ENCODE peak calls at places on chromosomes 1 and 21, in six cellular contexts. C is prostate gland, F is H1, J is body of pancreas, X is IMR-90, H is testis. M is an unnamed sample. For H3K36me3, the result is how much of the 10 kb centered on the place peaks cover.

GRCh38 chr1:10969267-10969970 is 43.0 kb upstream of the TARDBP start:
- DNase-seq in J (no peak), X (no peak), F (no peak), H (no peak), C (no peak), M (no peak)

GRCh38 chr1:24966724-24967346 is 36.8 kb upstream of the RUNX3 start:
- DNase-seq in C (no peak), J (no peak), H (no peak), F (no peak), X (peak), M (no peak)

GRCh38 chr1:179881642-179882252 is 338 bp upstream of the TOR1AIP1 start:
- DNase-seq in C (peak), F (no peak), X (peak), J (peak), H (peak), M (no peak)

GRCh38 chr21:33951276-33952178 is 35.9 kb upstream of the ATP5PO start:
- DNase-seq in C (no peak), H (no peak), X (peak), J (no peak), F (peak), M (no peak)

GRCh38 chr1:70994753-70995152 is 52.9 kb downstream of the PTGER3 start:
- DNase-seq in C (no peak), F (no peak), J (no peak), H (no peak), X (no peak), M (no peak)

GRCh38 chr1:195754874-195755273 is 853.4 kb downstream of the KCNT2 start:
- DNase-seq in H (no peak), C (no peak), F (no peak), X (peak), J (no peak), M (no peak)

GRCh38 chr1:37038079-37038702 is 3.9 kb upstream of the GRIK3 start:
- DNase-seq in C (no peak), H (peak), J (no peak), F (no peak), X (no peak), M (no peak)

GRCh38 chr21:14690886-14691285 is 144.8 kb upstream of the SAMSN1 start:
- DNase-seq in H (no peak), X (no peak), C (no peak), F (no peak), J (no peak), M (no peak)

GRCh38 chr1:110594466-110595076 is 11.6 kb downstream of the KCNA2 start:
- DNase-seq in H (peak), J (no peak), X (no peak), F (no peak), C (no peak), M (no peak)

GRCh38 chr1:149995927-149996326 is 14.6 kb downstream of the OTUD7B start:
- DNase-seq in F (no peak), X (peak), H (no peak), C (peak), J (no peak), M (no peak)

GRCh38 chr1:160779662-160780397 is 16.1 kb upstream of the LY9 start:
- DNase-seq in X (no peak), C (no peak), F (peak), J (peak), H (no peak), M (no peak)

GRCh38 chr1:182957902-182958395 is 5.0 kb upstream of the SHCBP1L start:
- DNase-seq in F (no peak), C (no peak), X (no peak), J (no peak), H (no peak), M (no peak)

GRCh38 chr1:2533356-2533755 is 3.3 kb upstream of the HES5 start:
- DNase-seq in F (no peak), C (no peak), H (no peak), J (no peak), X (peak), M (no peak)

GRCh38 chr1:45306319-45306718 is 20.4 kb upstream of the HPDL start:
- DNase-seq in C (no peak), J (no peak), H (no peak), X (peak), F (peak), M (no peak)

GRCh38 chr1:244155661-244156060 is 104.6 kb downstream of the ZBTB18 start:
- DNase-seq in F (no peak), X (no peak), C (no peak), H (no peak), J (no peak), M (no peak)

GRCh38 chr1:197356723-197357533 is 88.9 kb downstream of the CRB1 start:
- DNase-seq in H (peak), J (peak), C (no peak), F (no peak), X (peak), M (peak)

GRCh38 chr21:44687671-44688070 is 5.7 kb upstream of the KRTAP12-1 start:
- DNase-seq in X (no peak), F (no peak), J (no peak), C (no peak), H (no peak), M (no peak)

GRCh38 chr1:25854554-25854953 is 4.7 kb downstream of the AUNIP start:
- DNase-seq in C (no peak), X (no peak), J (no peak), H (no peak), F (no peak), M (no peak)

GRCh38 chr1:36182734-36183133 is 26.8 kb downstream of the MAP7D1 start:
- DNase-seq in C (no peak), H (no peak), X (no peak), J (no peak), F (no peak), M (no peak)

GRCh38 chr21:45326834-45327457 is 39.3 kb upstream of the POFUT2 start:
- DNase-seq in H (no peak), C (no peak), J (no peak), X (no peak), F (no peak), M (no peak)

GRCh38 chr21:28804089-28804670 is 188.5 kb downstream of the LTN1 start:
- DNase-seq in J (no peak), X (no peak), F (no peak), H (no peak), C (no peak), M (no peak)

GRCh38 chr21:33290441-33290840 is 24.3 kb downstream of the IL10RB start:
- DNase-seq in H (no peak), F (no peak), J (no peak), X (no peak), C (no peak), M (no peak)

DNA sequence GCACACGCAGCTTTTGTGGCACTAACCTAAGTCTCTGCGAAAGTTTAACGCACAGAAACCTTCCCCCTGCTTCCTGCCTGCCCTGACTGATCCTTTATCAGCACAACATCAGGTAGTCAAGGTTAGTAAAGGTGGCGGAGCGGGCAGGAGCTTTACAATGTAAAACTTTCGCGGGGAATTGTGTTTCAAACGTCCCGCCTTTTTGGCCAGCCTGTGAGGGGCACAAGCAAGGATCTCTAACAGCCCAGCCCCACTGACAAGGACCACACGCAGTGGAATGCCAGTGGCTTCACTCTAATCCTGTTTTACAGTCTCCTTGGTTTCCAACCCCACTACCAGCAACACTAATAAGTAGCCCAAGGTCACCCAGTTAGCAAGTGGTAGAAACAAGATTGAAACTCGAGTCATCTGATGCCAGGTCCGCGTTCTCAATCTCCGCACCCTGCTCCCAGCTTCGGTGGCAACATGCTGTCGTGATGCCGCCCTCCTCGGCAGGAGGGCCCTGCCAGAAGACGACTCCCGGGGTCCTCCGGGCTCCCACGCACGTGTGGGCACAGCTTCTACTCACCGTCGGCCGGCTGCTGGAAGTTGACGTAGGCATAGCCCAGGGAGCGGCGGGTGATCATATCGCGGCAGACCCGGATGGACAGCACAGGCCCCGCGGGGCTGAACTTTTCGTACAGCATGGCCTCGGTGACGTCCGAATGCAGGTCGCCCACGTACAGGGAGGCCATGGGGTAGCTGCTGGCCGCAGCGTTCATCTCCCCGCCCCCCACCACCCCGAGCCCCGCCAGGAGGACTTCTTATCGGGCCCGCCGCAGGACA is 1.2 kb downstream of the PABPC4 start:
- DNase-seq in F (no peak), X (peak), J (peak), C (peak), H (peak), M (peak)
- TF ChIP-seq POLR2A in F (peak), X (no peak), J (peak), C (no peak), H (no peak), M (no peak)

DNA sequence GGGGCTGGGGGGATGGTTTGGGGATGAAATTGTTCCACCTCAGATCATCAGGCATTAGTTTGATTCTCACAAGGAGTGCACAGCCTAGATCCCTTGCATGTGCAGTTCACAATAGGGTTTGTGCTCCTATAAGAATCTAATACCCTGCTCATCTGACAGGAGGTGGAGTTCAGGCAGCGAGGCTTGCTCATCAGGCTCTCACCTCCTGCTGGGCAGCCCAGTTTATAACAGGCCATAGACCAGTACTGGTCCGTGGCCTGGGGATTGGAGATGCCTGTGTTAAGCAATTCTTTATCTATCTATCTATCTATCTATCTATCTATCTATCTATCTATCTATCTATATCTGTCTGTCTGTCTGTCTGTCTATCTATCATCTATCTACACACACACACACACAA is 525.3 kb upstream of the DAB1 start:
- DNase-seq in X (no peak), F (no peak), C (no peak), H (no peak), J (no peak), M (no peak)
- H3K36me3 ChIP-seq in X (under half), F (under half), C (under half), H (under half), J (under half), M (under half)

GRCh38 chr21:43340491-43341348 is 86.2 kb downstream of the SIK1 start:
- DNase-seq in X (peak), C (no peak), J (no peak), F (no peak), H (no peak), M (no peak)

GRCh38 chr21:43342301-43342881 is 84.5 kb downstream of the SIK1 start:
- DNase-seq in J (no peak), F (no peak), X (no peak), C (no peak), H (no peak), M (no peak)

GRCh38 chr21:43343095-43343991 is 83.6 kb downstream of the SIK1 start:
- DNase-seq in J (peak), F (no peak), H (no peak), C (peak), X (no peak), M (no peak)

GRCh38 chr21:43339668-43340067 is 87.3 kb downstream of the SIK1 start:
- DNase-seq in X (no peak), F (no peak), J (no peak), C (no peak), H (no peak), M (peak)

DNA sequence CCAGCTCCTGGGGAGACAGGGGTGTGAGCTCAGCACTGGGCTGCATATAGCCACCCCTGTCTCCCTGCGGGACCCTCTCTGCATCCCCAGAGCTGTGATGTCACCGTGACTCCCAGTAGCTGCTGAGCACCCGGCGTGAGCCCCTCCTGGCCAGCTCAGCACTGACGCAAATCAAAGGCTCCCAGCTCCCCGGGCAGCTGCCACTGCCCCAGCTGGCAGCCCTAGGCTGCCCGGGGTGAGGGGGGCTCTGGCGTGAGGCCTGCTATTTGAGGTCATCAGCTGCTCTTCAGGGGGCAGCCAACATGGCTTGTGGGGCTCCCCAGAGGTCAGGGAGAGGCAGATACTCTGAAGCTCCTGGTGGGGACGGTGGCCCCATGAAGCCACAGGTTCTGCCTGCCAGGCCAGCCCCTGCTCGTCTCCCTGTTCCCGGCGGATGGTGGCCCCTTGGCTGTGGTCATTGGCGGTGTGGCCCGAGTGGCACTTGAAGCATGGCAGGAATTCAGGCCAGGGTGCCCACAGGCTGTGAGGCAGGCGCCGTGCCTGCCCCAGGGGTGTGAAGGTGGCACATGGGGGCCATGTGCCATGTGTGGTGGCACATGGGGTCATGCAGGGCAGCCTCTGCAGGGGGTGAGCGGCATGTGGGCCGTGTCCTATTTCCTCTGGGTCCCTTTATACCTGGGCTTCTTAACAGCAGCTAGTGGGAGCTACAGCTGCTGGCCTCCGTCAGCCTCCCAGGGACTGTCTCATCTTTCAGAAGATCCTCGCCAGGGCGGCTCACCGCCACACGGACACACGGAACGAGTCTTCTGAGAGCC is 85.4 kb downstream of the SIK1 start:
- DNase-seq in J (no peak), F (no peak), X (peak), C (no peak), H (no peak), M (peak)
- H3K27ac ChIP-seq in J (no peak), F (no peak), X (no peak), C (no peak), H (no peak), M (no peak)

GRCh38 chr1:6634278-6635052 is 9.8 kb downstream of the THAP3 start:
- DNase-seq in H (peak), C (peak), X (peak), J (peak), F (peak), M (peak)
- TF ChIP-seq POLR2A in H (no peak), C (no peak), X (no peak), J (no peak), F (no peak), M (no peak)

DNA sequence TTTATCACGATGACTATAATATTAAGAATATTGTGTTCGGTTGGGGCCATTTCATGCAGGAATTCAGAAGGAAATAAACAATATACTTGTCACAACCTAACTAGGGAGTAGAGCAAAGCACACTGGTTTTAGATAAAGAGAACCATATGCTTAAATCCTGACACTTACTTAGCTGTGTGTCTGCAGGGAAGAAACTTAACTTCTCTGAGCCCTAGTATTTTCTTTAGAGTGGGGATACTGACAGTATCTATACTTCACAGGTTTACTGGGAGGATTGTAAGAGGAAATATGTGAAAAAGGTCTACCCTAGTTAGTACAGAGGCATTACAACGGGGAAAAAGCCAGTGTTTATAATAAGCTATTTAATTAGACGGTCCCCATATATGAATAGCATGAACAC is 72.9 kb downstream of the IARS2 start:
- DNase-seq in J (no peak), F (no peak), C (no peak), X (no peak), H (no peak), M (no peak)
- H3K36me3 ChIP-seq in J (under half), F (under half), C (under half), X (under half), H (under half), M (under half)

DNA sequence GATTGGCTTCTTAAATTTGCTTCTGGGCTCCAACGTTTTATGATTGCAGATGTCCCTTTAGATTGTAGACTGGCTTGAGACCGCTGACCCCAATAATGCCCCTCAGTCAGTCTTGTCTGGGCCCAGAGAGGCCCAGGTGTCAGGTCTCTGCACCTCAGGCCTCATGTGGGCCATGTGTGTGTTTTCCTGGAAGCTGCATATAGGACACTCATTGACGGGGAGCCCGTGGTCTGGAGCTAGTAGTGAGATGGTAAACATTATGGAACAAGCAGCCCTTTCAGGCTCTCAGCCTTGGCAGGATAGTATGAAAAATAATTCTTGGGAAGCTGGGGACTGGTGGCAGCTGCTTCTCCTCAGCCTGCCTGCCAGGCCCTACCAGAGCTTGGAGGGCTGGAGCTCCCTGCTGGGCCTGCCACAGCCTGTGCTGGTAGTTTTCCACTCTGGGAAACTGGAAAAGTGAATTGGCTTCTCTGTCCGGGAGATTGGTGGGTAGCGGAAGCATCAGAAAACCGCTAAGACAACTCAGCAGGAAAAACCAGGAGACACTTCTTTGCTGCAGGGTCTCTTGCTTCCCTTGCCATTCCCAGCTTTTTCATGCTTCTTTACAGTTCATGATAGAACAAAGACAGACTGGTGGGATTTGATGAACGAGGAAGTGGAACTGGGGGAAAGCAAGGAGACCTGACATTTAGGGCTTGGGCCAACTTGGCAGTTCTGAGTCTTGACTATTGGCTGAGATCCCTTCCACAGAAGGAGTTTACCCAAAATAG is 57.8 kb upstream of the HSD17B7 start:
- DNase-seq in X (no peak), F (no peak), C (peak), J (peak), H (peak), M (peak)
- H3K27ac ChIP-seq in X (peak), F (no peak), C (peak), J (peak), H (no peak), M (peak)

GRCh38 chr1:234602334-234603220 is 7.4 kb downstream of the IRF2BP2 start:
- DNase-seq in H (no peak), X (peak), J (peak), C (peak), F (no peak), M (no peak)
- TF ChIP-seq POLR2A in H (no peak), X (no peak), J (peak), C (peak), F (no peak), M (peak)